ENCODE peak calls at places on chromosomes 12 and 14, in five cellular contexts. V, T, E, Z and S are unnamed samples.

GRCh38 chr12:34399631-34400422 is 377.5 kb downstream of the ALG10 start:
- DNase-seq in V (peak; percentile 9), T (peak; percentile 9), E (no peak), Z (no peak), S (no peak)

GRCh38 chr12:125406131-125406530 is 340.9 kb downstream of the AACS start:
- DNase-seq in V (no peak), T (no peak), E (no peak), Z (no peak), S (no peak)

GRCh38 chr12:95788637-95789036 is 1.9 kb downstream of the NTN4 start:
- DNase-seq in V (no peak), T (no peak), E (no peak), Z (peak; percentile 53), S (no peak)

GRCh38 chr12:111826316-111826715 is 15.7 kb upstream of the MAPKAPK5 start:
- DNase-seq in V (no peak), T (no peak), E (no peak), Z (no peak), S (no peak)

GRCh38 chr12:3125674-3126073 is 48.5 kb downstream of the TSPAN9 start:
- DNase-seq in V (no peak), T (no peak), E (no peak), Z (no peak), S (no peak)

GRCh38 chr12:111078731-111079130 is 158.4 kb upstream of the MYL2 start:
- DNase-seq in V (no peak), T (no peak), E (no peak), Z (no peak), S (no peak)

GRCh38 chr14:65866422-65866821 is 453.9 kb downstream of the FUT8 start:
- DNase-seq in V (no peak), T (no peak), E (no peak), Z (no peak), S (no peak)

GRCh38 chr12:96404683-96405082 is 4.4 kb upstream of the CDK17 start:
- DNase-seq in V (no peak), T (no peak), E (no peak), Z (no peak), S (no peak)

GRCh38 chr12:46830731-46831334 is 5.0 kb upstream of the SLC38A4 start:
- DNase-seq in V (peak; percentile 63), T (no peak), E (no peak), Z (no peak), S (peak; percentile 6)

GRCh38 chr14:56810850-56811595 is 744 bp upstream of the OTX2 start:
- DNase-seq in V (peak; percentile 61), T (no peak), E (no peak), Z (no peak), S (peak; percentile 21)

GRCh38 chr12:130199536-130200390 is 37.5 kb downstream of the FZD10 start:
- DNase-seq in V (no peak), T (no peak), E (no peak), Z (no peak), S (no peak)

GRCh38 chr14:54202288-54202687 is 194.5 kb upstream of the CDKN3 start:
- DNase-seq in V (no peak), T (no peak), E (no peak), Z (no peak), S (no peak)

GRCh38 chr12:127500513-127500912 is 766.5 kb upstream of the TMEM132C start:
- DNase-seq in V (no peak), T (no peak), E (no peak), Z (no peak), S (no peak)

GRCh38 chr14:59254146-59254910 is 65.9 kb downstream of the DAAM1 start:
- DNase-seq in V (no peak), T (peak; percentile 85), E (no peak), Z (peak; percentile 88), S (no peak)

GRCh38 chr14:28761438-28762289 is 4.9 kb upstream of the FOXG1 start:
- DNase-seq in V (no peak), T (no peak), E (no peak), Z (no peak), S (no peak)

GRCh38 chr12:40831916-40832315 is 139.7 kb downstream of the CNTN1 start:
- DNase-seq in V (no peak), T (no peak), E (no peak), Z (no peak), S (no peak)

GRCh38 chr14:66139432-66139831 is 346.7 kb upstream of the CCDC196 start:
- DNase-seq in V (no peak), T (no peak), E (no peak), Z (peak; percentile 8), S (no peak)

GRCh38 chr12:95766356-95767019 is 24.1 kb downstream of the NTN4 start:
- DNase-seq in V (no peak), T (no peak), E (no peak), Z (peak; percentile 24), S (no peak)

GRCh38 chr12:100953217-100953616 is 158.6 kb downstream of the ANO4 start:
- DNase-seq in V (no peak), T (no peak), E (no peak), Z (no peak), S (no peak)

GRCh38 chr14:92600318-92601053 is 86.9 kb downstream of the RIN3 start:
- DNase-seq in V (no peak), T (no peak), E (peak; percentile 66), Z (peak; percentile 93), S (no peak)
- TF ChIP-seq CTCF in V (no peak), T (no peak), E (peak; percentile 48), Z (no peak), S (no peak)

GRCh38 chr12:120631097-120631496 is 9.3 kb upstream of the CABP1 start:
- DNase-seq in V (no peak), T (no peak), E (no peak), Z (no peak), S (no peak)

GRCh38 chr12:120628919-120629318 is 11.5 kb upstream of the CABP1 start:
- DNase-seq in V (peak; percentile 82), T (no peak), E (peak; percentile 28), Z (no peak), S (peak; percentile 33)

GRCh38 chr12:120620624-120621023 is 19.8 kb upstream of the CABP1 start:
- DNase-seq in V (no peak), T (no peak), E (no peak), Z (peak; percentile 19), S (no peak)

GRCh38 chr12:120630139-120630895 is 10.1 kb upstream of the CABP1 start:
- DNase-seq in V (no peak), T (no peak), E (no peak), Z (no peak), S (no peak)

GRCh38 chr12:120625557-120626419 is 14.6 kb upstream of the CABP1 start:
- DNase-seq in V (peak; percentile 79), T (no peak), E (peak; percentile 83), Z (no peak), S (no peak)
- TF ChIP-seq CTCF in V (peak; percentile 62), T (no peak), E (peak; percentile 17), Z (peak; percentile 20), S (no peak)

DNA sequence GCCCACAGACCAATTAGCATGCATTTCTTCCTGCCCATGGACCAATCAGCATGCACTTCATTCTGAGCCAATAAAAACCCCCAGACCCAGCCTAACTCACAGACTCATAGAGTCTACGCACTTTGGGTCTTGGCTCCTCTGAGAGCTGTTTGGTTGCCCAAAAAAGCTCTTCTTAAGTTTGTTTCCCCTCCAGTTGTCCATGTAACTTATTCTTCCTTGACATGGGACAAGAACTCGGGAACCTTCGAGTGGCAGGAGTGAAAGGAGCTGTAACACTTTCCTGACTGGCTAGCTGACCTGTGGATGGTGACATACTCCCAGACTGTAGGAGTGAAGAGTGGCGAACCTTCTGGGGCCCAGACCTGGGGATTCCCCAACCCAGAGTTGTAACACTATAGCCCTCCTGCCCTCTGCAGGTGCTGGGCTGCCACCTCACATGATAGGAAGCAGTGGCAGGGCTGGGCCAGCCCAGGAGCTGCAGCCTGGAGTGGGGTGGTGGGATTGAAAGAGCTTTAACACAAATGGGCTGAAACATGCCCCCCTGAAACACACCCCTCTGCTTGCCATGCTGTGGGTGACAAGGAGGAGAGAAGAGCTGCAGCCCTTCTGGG is 4.4 kb upstream of the BTBD7 start:
- DNase-seq in V (peak; percentile 72), T (no peak), E (no peak), Z (no peak), S (no peak)
- TF ChIP-seq CTCF in V (no peak), T (no peak), E (no peak), Z (no peak), S (no peak)

DNA sequence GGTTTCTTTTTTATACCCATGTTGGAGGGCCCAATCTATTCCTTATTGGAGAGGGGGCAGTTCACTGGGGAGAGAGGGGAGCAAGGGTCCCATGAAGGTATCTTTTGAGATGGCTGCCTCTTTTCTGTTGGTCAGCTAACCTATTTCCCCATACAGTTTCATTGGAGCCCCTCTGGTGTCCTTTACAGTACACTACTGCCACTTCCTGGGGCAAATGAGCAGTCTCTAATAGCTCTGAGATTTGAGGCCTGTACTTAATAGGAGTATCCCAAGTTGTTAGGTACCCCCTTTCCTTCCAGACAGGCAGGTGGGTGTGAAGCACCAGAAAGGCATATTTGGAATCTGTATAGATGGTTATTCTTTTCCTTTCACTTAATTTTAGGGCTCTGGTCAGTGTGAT is 41.3 kb upstream of the RNU6-8 start:
- DNase-seq in V (no peak), T (no peak), E (no peak), Z (peak; percentile 18), S (no peak)
- TF ChIP-seq CTCF in V (peak; percentile 32), T (no peak), E (peak; percentile 27), Z (no peak), S (no peak)

GRCh38 chr12:14395059-14395778 is 29.7 kb downstream of the ATF7IP start:
- DNase-seq in V (no peak), T (no peak), E (no peak), Z (no peak), S (no peak)
- TF ChIP-seq CTCF in V (no peak), T (no peak), E (no peak), Z (no peak), S (no peak)

GRCh38 chr14:78673845-78674244 is 503.7 kb downstream of the NRXN3 start:
- DNase-seq in V (peak; percentile 28), T (no peak), E (no peak), Z (no peak), S (no peak)
- TF ChIP-seq CTCF in V (peak; percentile 20), T (no peak), E (no peak), Z (no peak), S (no peak)

GRCh38 chr12:132555686-132556085 is 54.7 kb downstream of the LRCOL1 start:
- DNase-seq in V (no peak), T (no peak), E (no peak), Z (no peak), S (no peak)

GRCh38 chr12:132557291-132557968 is 53.0 kb downstream of the LRCOL1 start:
- DNase-seq in V (no peak), T (no peak), E (no peak), Z (no peak), S (no peak)

GRCh38 chr12:132556801-132557200 is 53.6 kb downstream of the LRCOL1 start:
- DNase-seq in V (no peak), T (no peak), E (no peak), Z (no peak), S (no peak)

GRCh38 chr12:132556216-132556615 is 54.2 kb downstream of the LRCOL1 start:
- DNase-seq in V (no peak), T (no peak), E (no peak), Z (no peak), S (no peak)

GRCh38 chr12:132554857-132555630 is 55.3 kb downstream of the LRCOL1 start:
- DNase-seq in V (no peak), T (no peak), E (peak; percentile 33), Z (no peak), S (peak; percentile 48)
- TF ChIP-seq CTCF in V (peak; percentile 60), T (peak; percentile 6), E (peak; percentile 40), Z (peak; percentile 28), S (peak; percentile 46)

GRCh38 chr14:31510222-31510621 is 22.4 kb upstream of the GPR33 start:
- DNase-seq in V (no peak), T (no peak), E (peak; percentile 33), Z (peak; percentile 43), S (no peak)
- TF ChIP-seq CTCF in V (peak; percentile 76), T (peak; percentile 61), E (peak; percentile 77), Z (peak; percentile 44), S (peak; percentile 66)